ENCODE peak calls at places on chromosomes 11 and 22, in seven cellular contexts. Q is pancreas, P is A673, Y is HCT116, H is endodermal cell, A is fibroblast of pulmonary artery, Z is lung. O is an unnamed sample.

GRCh38 chr11:93659216-93659615 is 2.3 kb upstream of the CEP295 start:
- DNase-seq in Q (no peak), P (no peak), H (no peak), Z (no peak), Y (no peak), A (no peak), O (no peak)

GRCh38 chr11:86182976-86183584 is 61.5 kb upstream of the EED start:
- DNase-seq in A (no peak), H (no peak), P (no peak), Q (no peak), Z (no peak), Y (no peak), O (peak; percentile 44)

GRCh38 chr22:20131856-20132685 is 467 bp downstream of the ZDHHC8 start:
- DNase-seq in H (no peak), Y (no peak), A (no peak), P (no peak), Q (no peak), Z (peak; percentile 56), O (no peak)

GRCh38 chr11:73267921-73268540 is 4.1 kb upstream of the P2RY6 start:
- DNase-seq in Z (peak; percentile 24), Y (no peak), P (no peak), H (no peak), Q (no peak), A (no peak), O (no peak)

GRCh38 chr22:46969491-46969890 is 207.0 kb downstream of the TBC1D22A start:
- DNase-seq in P (no peak), Q (no peak), A (no peak), H (no peak), Z (no peak), Y (no peak), O (no peak)

GRCh38 chr11:124657922-124658321 is 15.6 kb downstream of the SIAE start:
- DNase-seq in Y (no peak), H (no peak), P (peak; percentile 17), Q (no peak), A (no peak), Z (no peak), O (no peak)

GRCh38 chr11:59770869-59771268 is 15.7 kb downstream of the STX3 start:
- DNase-seq in A (no peak), Y (no peak), Z (no peak), Q (no peak), P (no peak), H (no peak), O (no peak)

GRCh38 chr11:10785146-10785474 is 23.6 kb downstream of the EIF4G2 start:
- DNase-seq in P (no peak), Q (no peak), Y (no peak), Z (no peak), H (no peak), A (no peak), O (no peak)

GRCh38 chr11:118174006-118174567 is 2.4 kb downstream of the SCN2B start:
- DNase-seq in Y (no peak), Z (no peak), A (no peak), Q (no peak), H (no peak), P (no peak), O (no peak)

GRCh38 chr11:118175031-118175531 is 1.4 kb downstream of the SCN2B start:
- DNase-seq in Y (no peak), Z (no peak), P (no peak), Q (no peak), H (no peak), A (peak; percentile 7), O (no peak)

GRCh38 chr11:118176400-118177134 is at the start of gene SCN2B:
- DNase-seq in Z (no peak), P (no peak), A (no peak), Q (no peak), H (no peak), Y (no peak), O (no peak)

GRCh38 chr11:118172356-118172755 is 4.1 kb downstream of the SCN2B start:
- DNase-seq in A (no peak), Y (no peak), H (no peak), Q (no peak), Z (no peak), P (no peak), O (no peak)

DNA sequence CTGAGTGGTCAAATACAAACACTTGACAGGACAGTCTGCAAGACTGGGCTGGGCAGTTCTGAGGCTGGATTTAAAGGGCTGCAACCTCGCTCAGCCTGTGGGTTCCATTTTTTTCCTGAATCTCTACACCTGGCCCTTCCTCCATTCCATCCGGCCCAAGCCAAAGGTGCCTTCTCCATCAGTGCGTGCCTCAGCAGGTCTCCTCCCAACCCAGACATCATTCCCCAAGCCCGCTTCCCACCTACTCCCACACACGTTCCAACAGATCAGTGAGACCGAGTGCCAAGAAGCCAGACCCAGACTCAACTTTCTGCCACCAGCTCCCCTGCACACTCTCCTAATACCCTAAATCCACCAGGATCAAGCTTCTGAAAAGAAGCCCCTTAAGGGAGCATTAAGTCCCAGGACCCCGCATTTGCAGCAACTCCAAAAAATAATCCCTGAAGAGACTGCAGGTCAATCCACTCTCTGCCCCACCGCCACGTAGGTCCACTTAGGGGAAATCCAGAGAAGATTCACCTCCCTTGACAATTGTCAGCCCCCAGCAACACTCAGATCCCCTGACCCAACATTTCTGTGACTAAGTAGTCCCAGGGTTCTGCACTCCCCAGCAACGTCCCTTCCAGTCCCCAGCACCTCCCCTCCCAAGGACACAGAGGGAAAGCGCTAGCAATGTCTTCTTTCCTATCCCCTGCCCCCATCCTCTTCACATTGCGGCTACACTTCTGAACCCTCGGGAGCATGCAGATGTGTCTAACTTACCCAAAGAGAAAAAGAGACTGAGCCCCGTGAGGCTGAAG is 639 bp downstream of the SCN2B start:
- DNase-seq in Z (no peak), H (no peak), P (no peak), Y (no peak), Q (no peak), A (no peak), O (no peak)
- H3K4me3 ChIP-seq in Z (no peak overlapping the region), H (peak overlapping the region; percentile 76), P (no peak overlapping the region), Y (no peak overlapping the region), Q (no peak overlapping the region), A (no peak overlapping the region), O (no peak overlapping the region)

DNA sequence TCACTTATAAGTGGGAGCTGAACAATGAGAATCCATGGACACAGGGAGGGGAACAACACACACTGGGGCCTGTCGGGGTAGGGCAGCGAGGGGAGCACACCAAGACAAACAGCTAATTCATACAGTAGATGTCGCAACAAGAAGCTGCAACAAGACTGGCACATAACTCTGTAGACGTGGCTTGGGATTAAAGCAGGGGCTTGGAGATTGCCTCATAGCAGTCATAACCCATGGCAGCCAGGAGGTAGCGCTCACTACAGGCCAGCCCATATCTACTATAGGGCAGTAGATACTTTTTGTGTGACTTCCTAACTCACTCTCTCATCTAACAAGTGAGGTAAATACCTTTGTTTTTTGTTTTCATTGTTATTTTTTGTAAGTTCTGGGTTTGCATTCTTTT is 1.7 kb upstream of the OR9G4 start:
- DNase-seq in Y (no peak), Z (no peak), P (peak; percentile 14), Q (no peak), A (no peak), H (peak; percentile 54), O (no peak)
- TF ChIP-seq CTCF in Y (no peak), Z (no peak), P (no peak), Q (no peak), A (no peak), H (peak; percentile 50), O (no peak)

DNA sequence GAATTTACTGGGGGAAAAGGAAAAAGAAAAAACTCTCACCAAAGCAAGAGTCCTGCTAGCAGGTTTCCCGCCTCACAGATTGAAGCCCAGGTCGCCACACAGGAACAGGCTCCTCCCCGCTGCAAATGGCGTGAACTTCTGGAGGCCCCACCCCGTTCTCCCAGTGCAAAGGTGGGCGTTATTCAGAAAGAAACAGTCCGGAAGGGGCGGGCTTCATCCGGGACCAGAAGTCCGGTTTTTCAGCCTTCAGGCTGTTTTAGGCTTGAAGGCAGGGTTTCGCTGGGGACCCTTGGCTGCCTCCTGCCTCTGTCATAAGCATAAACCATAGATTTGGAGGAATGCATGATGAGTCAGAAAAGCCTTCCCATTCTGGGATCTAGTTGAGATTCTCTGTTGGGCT is 148.3 kb upstream of the POU2AF2 start:
- DNase-seq in Y (peak; percentile 3), H (peak; percentile 90), P (peak; percentile 86), A (peak; percentile 66), Z (peak; percentile 46), Q (peak; percentile 35), O (peak; percentile 53)
- H3K4me3 ChIP-seq in Y (no peak overlapping the region), H (no peak overlapping the region), P (peak overlapping the region; percentile 41), A (peak overlapping the region; percentile 51), Z (no peak overlapping the region), Q (no peak overlapping the region), O (peak overlapping the region; percentile 33)

GRCh38 chr11:99117603-99118002 is 96.9 kb downstream of the CNTN5 start:
- DNase-seq in Q (no peak), A (no peak), Y (no peak), H (no peak), P (peak; percentile 21), Z (no peak), O (no peak)
- TF ChIP-seq CTCF in Q (no peak), A (no peak), Y (no peak), H (peak; percentile 57), P (peak; percentile 35), Z (no peak), O (no peak)

GRCh38 chr11:8018742-8019631 is 31.9 kb downstream of the EIF3F start:
- DNase-seq in A (peak; percentile 67), P (peak; percentile 41), Q (peak; percentile 62), H (peak; percentile 90), Y (no peak), Z (no peak), O (peak; percentile 80)
- H3K4me3 ChIP-seq in A (peak overlapping the region; percentile 55), P (peak overlapping the region; percentile 40), Q (peak overlapping the region; percentile 58), H (peak overlapping the region; percentile 73), Y (no peak overlapping the region), Z (peak overlapping the region; percentile 29), O (peak overlapping the region; percentile 53)

DNA sequence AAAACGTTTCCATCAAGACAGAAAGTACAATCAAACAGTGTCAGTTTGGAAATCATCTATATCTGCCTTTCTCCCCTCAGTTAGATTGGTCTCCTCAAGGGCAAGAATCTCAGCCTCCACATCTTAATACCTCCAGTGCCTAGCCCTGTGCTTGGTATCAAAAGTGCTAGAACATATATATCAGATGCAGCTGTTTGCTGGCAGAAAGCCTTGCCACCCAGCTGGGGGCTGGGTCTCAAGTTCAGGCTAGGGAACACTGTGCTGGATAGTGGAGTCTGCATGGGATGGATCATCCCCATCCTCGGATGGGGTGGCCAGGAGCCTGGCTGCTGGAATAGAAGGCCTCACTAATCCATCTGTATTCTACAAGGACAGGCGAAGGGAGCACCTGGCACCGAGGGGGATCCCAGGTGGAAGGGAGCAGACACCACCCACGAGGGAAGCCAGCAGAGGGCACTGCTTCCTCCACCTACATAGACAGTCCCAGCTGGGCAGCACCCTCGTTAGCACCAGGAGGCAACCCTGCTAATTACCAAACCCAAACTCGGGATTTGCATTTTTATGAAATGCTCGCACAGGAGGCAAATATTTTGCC is 602.2 kb downstream of the BUD13 start:
- DNase-seq in Z (no peak), Q (no peak), P (no peak), Y (no peak), A (no peak), H (peak; percentile 70), O (no peak)
- TF ChIP-seq CTCF in Z (no peak), Q (no peak), P (peak; percentile 51), Y (peak; percentile 39), A (no peak), H (peak; percentile 74), O (no peak)

DNA sequence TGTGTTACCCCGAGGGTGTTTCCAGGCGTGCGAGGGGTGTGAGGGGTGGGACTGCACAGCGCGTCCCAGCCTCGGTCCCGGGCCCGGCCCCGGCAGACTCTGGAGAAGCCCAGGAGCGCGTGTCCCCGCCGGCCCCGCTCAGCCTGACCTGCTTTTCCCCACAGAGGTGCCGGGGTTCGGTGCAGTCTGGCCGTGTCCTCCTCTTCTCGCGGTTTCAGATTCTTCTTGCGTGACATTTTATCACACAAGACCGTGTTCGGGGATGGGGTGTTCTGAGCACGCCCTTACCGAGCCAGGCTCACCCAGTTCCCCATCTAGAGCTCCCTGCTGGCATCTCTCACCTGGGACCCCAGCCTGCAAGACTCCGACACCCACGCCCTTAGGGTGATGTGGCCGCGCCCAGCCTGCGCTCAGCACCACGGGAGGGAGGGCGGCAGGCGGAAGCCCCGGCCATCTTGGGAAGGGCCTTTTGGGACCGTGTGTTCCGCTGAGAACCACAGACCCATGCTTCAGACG is 775.6 kb downstream of the BRD1 start:
- DNase-seq in Q (peak; percentile 37), A (no peak), H (peak; percentile 84), Z (no peak), Y (no peak), P (no peak), O (no peak)
- H3K4me3 ChIP-seq in Q (peak overlapping the region; percentile 32), A (no peak overlapping the region), H (no peak overlapping the region), Z (no peak overlapping the region), Y (no peak overlapping the region), P (no peak overlapping the region), O (no peak overlapping the region)

O was measured in cardiac fibroblast.